ENCODE peak calls at places on chromosomes 4 and X, in ten cellular contexts. P is hepatocyte; A is progenitor cell of endocrine pancreas; N is ELR; H is glomerular endothelial cell; E is right lobe of liver; Z is GM20000; R is amygdala; X is activated CD8-positive, alpha-beta memory T cell treated with anti-CD3 and anti-CD28 coated beads, Interleukin-2, amount 50 U/mL, for 4 hours; F is GM23248. D is an unnamed sample.

GRCh38 chrX:8349816-8350544 is 114.7 kb upstream of the VCX3B start:
- DNase-seq in P (no peak), A (no peak), X (no peak), F (no peak), R (no peak), H (no peak), N (no peak), E (no peak), Z (no peak), D (no peak)

GRCh38 chrX:102863735-102864134 is 73.3 kb upstream of the RAB40AL start:
- DNase-seq in A (peak), N (peak), X (peak), H (peak), Z (peak), R (peak), E (peak), P (peak), F (peak), D (peak)

GRCh38 chrX:150768132-150768485 is 74.9 kb downstream of the MTMR1 start:
- DNase-seq in E (no peak), Z (no peak), F (no peak), X (no peak), H (no peak), R (no peak), N (no peak), P (peak), A (no peak), D (no peak)

GRCh38 chr4:48692023-48692422 is 88.1 kb downstream of the FRYL start:
- DNase-seq in E (no peak), R (no peak), Z (no peak), F (no peak), H (no peak), X (no peak), P (no peak), N (no peak), A (no peak), D (no peak)

GRCh38 chr4:110009526-110009925 is 96.8 kb downstream of the EGF start:
- DNase-seq in Z (no peak), A (no peak), X (no peak), R (no peak), H (no peak), P (no peak), N (no peak), E (no peak), F (no peak), D (no peak)

GRCh38 chr4:149884529-149885206 is 69.0 kb upstream of the IQCM start:
- DNase-seq in P (peak), X (no peak), H (no peak), F (no peak), N (no peak), R (no peak), Z (no peak), A (no peak), E (no peak), D (no peak)

GRCh38 chrX:7926501-7926900 is 712 bp downstream of the PNPLA4 start:
- DNase-seq in N (peak), A (no peak), P (no peak), Z (no peak), E (no peak), R (no peak), X (no peak), F (peak), H (no peak), D (no peak)

GRCh38 chr4:141275834-141276233 is 55.1 kb downstream of the ZNF330 start:
- DNase-seq in Z (no peak), A (no peak), E (no peak), F (peak), N (peak), H (no peak), R (no peak), X (no peak), P (no peak), D (no peak)

GRCh38 chr4:138671106-138671505 is 344.5 kb upstream of the NOCT start:
- DNase-seq in A (no peak), N (no peak), X (no peak), H (no peak), Z (no peak), P (no peak), R (no peak), F (no peak), E (no peak), D (no peak)

GRCh38 chr4:141041021-141041476 is 92.2 kb downstream of the RNF150 start:
- DNase-seq in X (no peak), Z (no peak), P (no peak), H (no peak), E (no peak), R (no peak), F (peak), N (no peak), A (no peak), D (no peak)

GRCh38 chr4:65071532-65071931 is 598.8 kb downstream of the EPHA5 start:
- DNase-seq in F (no peak), P (no peak), R (no peak), A (no peak), H (no peak), X (no peak), E (no peak), Z (no peak), N (peak), D (no peak)

GRCh38 chrX:118974908-118975671 is 672 bp downstream of the LONRF3 start:
- DNase-seq in N (peak), X (peak), Z (peak), E (peak), R (no peak), H (no peak), P (peak), F (peak), A (peak), D (peak)

GRCh38 chrX:76148011-76148665 is 24.7 kb upstream of the PBDC1 start:
- DNase-seq in E (no peak), N (peak), F (peak), P (no peak), X (no peak), A (no peak), H (no peak), Z (no peak), R (peak), D (no peak)

GRCh38 chr4:30667919-30668318 is 52.2 kb upstream of the PCDH7 start:
- DNase-seq in E (no peak), H (no peak), R (no peak), P (no peak), F (no peak), N (no peak), A (no peak), Z (no peak), X (no peak), D (no peak)

GRCh38 chrX:138745215-138745614 is 33.7 kb upstream of the FGF13 start:
- DNase-seq in R (peak), N (peak), X (no peak), Z (peak), A (peak), H (peak), F (peak), E (no peak), P (peak), D (no peak)

GRCh38 chr4:154491341-154491679 is 289 bp downstream of the DCHS2 start:
- DNase-seq in P (no peak), F (peak), H (no peak), R (no peak), E (no peak), A (no peak), Z (peak), X (no peak), N (no peak), D (no peak)

GRCh38 chr4:46594658-46595057 is 204.7 kb upstream of the GABRA2 start:
- DNase-seq in E (no peak), N (no peak), Z (no peak), H (no peak), F (no peak), A (no peak), X (no peak), R (no peak), P (no peak), D (no peak)

GRCh38 chr4:55754754-55755350 is 64.7 kb upstream of the EXOC1L start:
- DNase-seq in P (no peak), H (no peak), R (no peak), E (no peak), Z (no peak), N (peak), X (no peak), F (peak), A (no peak), D (no peak)

GRCh38 chr4:173415885-173416658 is 17.2 kb upstream of the SCRG1 start:
- DNase-seq in A (no peak), Z (no peak), N (no peak), R (peak), E (peak), P (no peak), H (no peak), F (no peak), X (no peak), D (no peak)

GRCh38 chr4:16120720-16121119 is 36.9 kb upstream of the PROM1 start:
- DNase-seq in A (no peak), P (no peak), H (no peak), N (peak), F (no peak), R (no peak), E (no peak), Z (peak), X (no peak), D (no peak)

GRCh38 chr4:7513731-7514130 is 79.0 kb upstream of the PSAPL1 start:
- DNase-seq in H (no peak), X (no peak), P (peak), N (peak), A (no peak), F (peak), Z (no peak), E (no peak), R (peak), D (no peak)

D was measured in natural killer cell treated with Interleukin-12 subunit alpha and Interleukin-12 subunit beta and Interleukin-15 and Interleukin-18, amount 100 ng/mL, for 72 hours.